ENCODE peak calls at places on chromosomes 1 and 21, in nine cellular contexts. One of them, this sample, is unnamed.

GRCh38 chr1:17958704-17959103 is 148.9 kb upstream of the IGSF21 start:
- DNase-seq in NCI-H524: no peak
- DNase-seq in T follicular helper cell: no peak
- DNase-seq in DMS79: no peak
- DNase-seq in fibroblast of lung: no peak
- DNase-seq in NCI-H774: no peak
- DNase-seq in neural crest cell: no peak
- DNase-seq in stimulated activated naive CD4-positive, alpha-beta T cell: peak
- DNase-seq in NCI-H1436: peak
- DNase-seq in this sample: no peak

GRCh38 chr1:151326619-151327222 is 495 bp downstream of the PI4KB start:
- DNase-seq in NCI-H524: peak
- DNase-seq in T follicular helper cell: peak
- DNase-seq in DMS79: no peak
- DNase-seq in fibroblast of lung: peak
- DNase-seq in NCI-H774: peak
- DNase-seq in neural crest cell: no peak
- DNase-seq in stimulated activated naive CD4-positive, alpha-beta T cell: no peak
- DNase-seq in NCI-H1436: peak
- DNase-seq in this sample: no peak

GRCh38 chr21:42865361-42866160 is 13.8 kb downstream of the WDR4 start:
- DNase-seq in NCI-H524: no peak
- DNase-seq in T follicular helper cell: no peak
- DNase-seq in DMS79: peak
- DNase-seq in fibroblast of lung: no peak
- DNase-seq in NCI-H774: no peak
- DNase-seq in neural crest cell: no peak
- DNase-seq in stimulated activated naive CD4-positive, alpha-beta T cell: no peak
- DNase-seq in NCI-H1436: no peak
- DNase-seq in this sample: no peak

GRCh38 chr1:22529901-22530621 is 33.2 kb upstream of the EPHA8 start:
- DNase-seq in NCI-H524: no peak
- DNase-seq in T follicular helper cell: no peak
- DNase-seq in DMS79: no peak
- DNase-seq in fibroblast of lung: peak
- DNase-seq in NCI-H774: no peak
- DNase-seq in neural crest cell: no peak
- DNase-seq in stimulated activated naive CD4-positive, alpha-beta T cell: no peak
- DNase-seq in NCI-H1436: no peak
- DNase-seq in this sample: peak

GRCh38 chr21:44548381-44548780 is 2.9 kb downstream of the KRTAP10-2 start:
- DNase-seq in NCI-H524: no peak
- DNase-seq in T follicular helper cell: no peak
- DNase-seq in DMS79: no peak
- DNase-seq in fibroblast of lung: no peak
- DNase-seq in NCI-H774: no peak
- DNase-seq in neural crest cell: no peak
- DNase-seq in stimulated activated naive CD4-positive, alpha-beta T cell: no peak
- DNase-seq in NCI-H1436: no peak
- DNase-seq in this sample: no peak

GRCh38 chr1:117631761-117632160 is 25.9 kb downstream of the TENT5C start:
- DNase-seq in NCI-H524: no peak
- DNase-seq in T follicular helper cell: no peak
- DNase-seq in DMS79: no peak
- DNase-seq in fibroblast of lung: no peak
- DNase-seq in NCI-H774: no peak
- DNase-seq in neural crest cell: no peak
- DNase-seq in stimulated activated naive CD4-positive, alpha-beta T cell: no peak
- DNase-seq in NCI-H1436: no peak
- DNase-seq in this sample: no peak

GRCh38 chr1:160855181-160855981 is 7.3 kb downstream of the CD244 start:
- DNase-seq in NCI-H524: no peak
- DNase-seq in T follicular helper cell: no peak
- DNase-seq in DMS79: no peak
- DNase-seq in fibroblast of lung: no peak
- DNase-seq in NCI-H774: no peak
- DNase-seq in neural crest cell: no peak
- DNase-seq in stimulated activated naive CD4-positive, alpha-beta T cell: no peak
- DNase-seq in NCI-H1436: no peak
- DNase-seq in this sample: no peak

GRCh38 chr1:246629030-246629429 is 62.8 kb downstream of the CNST start:
- DNase-seq in NCI-H524: no peak
- DNase-seq in T follicular helper cell: no peak
- DNase-seq in DMS79: no peak
- DNase-seq in fibroblast of lung: no peak
- DNase-seq in NCI-H774: no peak
- DNase-seq in neural crest cell: no peak
- DNase-seq in stimulated activated naive CD4-positive, alpha-beta T cell: no peak
- DNase-seq in NCI-H1436: no peak
- DNase-seq in this sample: no peak

GRCh38 chr21:33880626-33881025 is 35.0 kb downstream of the ATP5PO start:
- DNase-seq in NCI-H524: no peak
- DNase-seq in T follicular helper cell: no peak
- DNase-seq in DMS79: no peak
- DNase-seq in fibroblast of lung: no peak
- DNase-seq in NCI-H774: no peak
- DNase-seq in neural crest cell: no peak
- DNase-seq in stimulated activated naive CD4-positive, alpha-beta T cell: no peak
- DNase-seq in NCI-H1436: no peak
- DNase-seq in this sample: no peak

GRCh38 chr1:98035587-98035986 is 114.8 kb upstream of the DPYD start:
- DNase-seq in NCI-H524: no peak
- DNase-seq in T follicular helper cell: no peak
- DNase-seq in DMS79: no peak
- DNase-seq in fibroblast of lung: peak
- DNase-seq in NCI-H774: no peak
- DNase-seq in neural crest cell: no peak
- DNase-seq in stimulated activated naive CD4-positive, alpha-beta T cell: no peak
- DNase-seq in NCI-H1436: no peak
- DNase-seq in this sample: no peak

GRCh38 chr21:37146320-37147225 is 73.5 kb downstream of the TTC3 start:
- DNase-seq in NCI-H524: no peak
- DNase-seq in T follicular helper cell: no peak
- DNase-seq in DMS79: no peak
- DNase-seq in fibroblast of lung: peak
- DNase-seq in NCI-H774: no peak
- DNase-seq in neural crest cell: no peak
- DNase-seq in stimulated activated naive CD4-positive, alpha-beta T cell: no peak
- DNase-seq in NCI-H1436: peak
- DNase-seq in this sample: no peak

GRCh38 chr1:187051618-187052232 is 223.0 kb downstream of the PLA2G4A start:
- DNase-seq in NCI-H524: peak
- DNase-seq in T follicular helper cell: no peak
- DNase-seq in DMS79: peak
- DNase-seq in fibroblast of lung: peak
- DNase-seq in NCI-H774: peak
- DNase-seq in neural crest cell: peak
- DNase-seq in stimulated activated naive CD4-positive, alpha-beta T cell: peak
- DNase-seq in NCI-H1436: peak
- DNase-seq in this sample: no peak

GRCh38 chr1:50969611-50970507 is at the start of gene CDKN2C:
- DNase-seq in NCI-H524: peak
- DNase-seq in T follicular helper cell: peak
- DNase-seq in DMS79: peak
- DNase-seq in fibroblast of lung: peak
- DNase-seq in NCI-H774: peak
- DNase-seq in neural crest cell: peak
- DNase-seq in stimulated activated naive CD4-positive, alpha-beta T cell: peak
- DNase-seq in NCI-H1436: peak
- DNase-seq in this sample: peak

GRCh38 chr21:45497846-45498645 is 44.2 kb downstream of the SLC19A1 start:
- DNase-seq in NCI-H524: no peak
- DNase-seq in T follicular helper cell: no peak
- DNase-seq in DMS79: no peak
- DNase-seq in fibroblast of lung: no peak
- DNase-seq in NCI-H774: no peak
- DNase-seq in neural crest cell: no peak
- DNase-seq in stimulated activated naive CD4-positive, alpha-beta T cell: no peak
- DNase-seq in NCI-H1436: no peak
- DNase-seq in this sample: no peak

GRCh38 chr21:32516729-32517649 is 68.3 kb downstream of the TCP10L start:
- DNase-seq in NCI-H524: no peak
- DNase-seq in T follicular helper cell: no peak
- DNase-seq in DMS79: no peak
- DNase-seq in fibroblast of lung: peak
- DNase-seq in NCI-H774: no peak
- DNase-seq in neural crest cell: no peak
- DNase-seq in stimulated activated naive CD4-positive, alpha-beta T cell: no peak
- DNase-seq in NCI-H1436: no peak
- DNase-seq in this sample: peak